ENCODE peak calls at places on chromosomes 13 and 19, in six cellular contexts. One of them, this sample, is unnamed.

GRCh38 chr13:88945793-88946192 is 1274.6 kb downstream of the SLITRK5 start:
- DNase-seq in IMR-90: no peak
- DNase-seq in H1: no peak
- DNase-seq in mesendoderm: no peak
- DNase-seq in neuronal stem cell: no peak
- DNase-seq in H9: no peak
- DNase-seq in this sample: no peak

GRCh38 chr13:23722726-23723453 is 152.7 kb downstream of the TNFRSF19 start:
- DNase-seq in IMR-90: no peak
- DNase-seq in neuronal stem cell: no peak
- DNase-seq in H1: no peak
- DNase-seq in H9: no peak
- DNase-seq in mesendoderm: no peak
- DNase-seq in this sample: no peak

GRCh38 chr19:58434217-58434616 is 5.7 kb downstream of the ZNF132 start:
- DNase-seq in H1: no peak
- DNase-seq in IMR-90: peak
- DNase-seq in neuronal stem cell: no peak
- DNase-seq in mesendoderm: no peak
- DNase-seq in H9: no peak
- DNase-seq in this sample: no peak

GRCh38 chr13:40664100-40665060 is 2.1 kb downstream of the FOXO1 start:
- DNase-seq in H1: peak
- DNase-seq in IMR-90: no peak
- DNase-seq in neuronal stem cell: peak
- DNase-seq in H9: peak
- DNase-seq in mesendoderm: peak
- DNase-seq in this sample: peak

GRCh38 chr19:39949026-39949747 is 14.8 kb upstream of the FCGBP start:
- DNase-seq in neuronal stem cell: no peak
- DNase-seq in H1: no peak
- DNase-seq in H9: no peak
- DNase-seq in mesendoderm: no peak
- DNase-seq in IMR-90: no peak
- DNase-seq in this sample: no peak

GRCh38 chr13:43964698-43965097 is 85.0 kb downstream of the LACC1 start:
- DNase-seq in H1: no peak
- DNase-seq in neuronal stem cell: no peak
- DNase-seq in mesendoderm: peak
- DNase-seq in H9: no peak
- DNase-seq in IMR-90: no peak
- DNase-seq in this sample: no peak

GRCh38 chr19:35615036-35615435 is 2.5 kb downstream of the HAUS5 start:
- DNase-seq in neuronal stem cell: no peak
- DNase-seq in H1: no peak
- DNase-seq in H9: no peak
- DNase-seq in IMR-90: no peak
- DNase-seq in mesendoderm: no peak
- DNase-seq in this sample: no peak

GRCh38 chr19:30896551-30896950 is 452.7 kb downstream of the TSHZ3 start:
- DNase-seq in IMR-90: no peak
- DNase-seq in mesendoderm: peak
- DNase-seq in neuronal stem cell: no peak
- DNase-seq in H1: no peak
- DNase-seq in H9: peak
- DNase-seq in this sample: no peak

GRCh38 chr19:38868551-38868950 is 9.5 kb downstream of the RINL start:
- DNase-seq in H1: no peak
- DNase-seq in mesendoderm: peak
- DNase-seq in neuronal stem cell: no peak
- DNase-seq in H9: no peak
- DNase-seq in IMR-90: no peak
- DNase-seq in this sample: no peak

GRCh38 chr13:49649244-49649962 is 21.1 kb downstream of the ARL11 start:
- DNase-seq in IMR-90: peak
- DNase-seq in H1: no peak
- DNase-seq in neuronal stem cell: no peak
- DNase-seq in mesendoderm: peak
- DNase-seq in H9: no peak
- DNase-seq in this sample: peak

GRCh38 chr13:25347156-25347555 is 24.6 kb upstream of the ATP8A2 start:
- DNase-seq in mesendoderm: peak
- DNase-seq in IMR-90: no peak
- DNase-seq in H1: no peak
- DNase-seq in neuronal stem cell: no peak
- DNase-seq in H9: peak
- DNase-seq in this sample: no peak

GRCh38 chr13:101013245-101013644 is 338.6 kb upstream of the TMTC4 start:
- DNase-seq in IMR-90: no peak
- DNase-seq in mesendoderm: no peak
- DNase-seq in H1: no peak
- DNase-seq in neuronal stem cell: no peak
- DNase-seq in H9: no peak
- DNase-seq in this sample: no peak

GRCh38 chr13:98675837-98676236 is 76.6 kb downstream of the SLC15A1 start:
- DNase-seq in H1: no peak
- DNase-seq in neuronal stem cell: no peak
- DNase-seq in IMR-90: no peak
- DNase-seq in mesendoderm: no peak
- DNase-seq in H9: no peak
- DNase-seq in this sample: no peak

GRCh38 chr13:69291292-69291906 is 816.2 kb upstream of the ATXN8OS start:
- DNase-seq in mesendoderm: peak
- DNase-seq in H1: no peak
- DNase-seq in H9: no peak
- DNase-seq in neuronal stem cell: no peak
- DNase-seq in IMR-90: no peak
- DNase-seq in this sample: no peak

GRCh38 chr19:32041681-32042292 is 303.6 kb upstream of the ZNF507 start:
- DNase-seq in IMR-90: peak
- DNase-seq in H1: peak
- DNase-seq in mesendoderm: peak
- DNase-seq in H9: peak
- DNase-seq in neuronal stem cell: peak
- DNase-seq in this sample: peak

GRCh38 chr19:44552324-44552723 is 22.8 kb upstream of the CEACAM20 start:
- DNase-seq in neuronal stem cell: no peak
- DNase-seq in H1: peak
- DNase-seq in IMR-90: no peak
- DNase-seq in H9: peak
- DNase-seq in mesendoderm: peak
- DNase-seq in this sample: peak

GRCh38 chr19:39398297-39398864 is 7.2 kb downstream of the MED29 start:
- DNase-seq in H1: no peak
- DNase-seq in neuronal stem cell: no peak
- DNase-seq in IMR-90: peak
- DNase-seq in mesendoderm: no peak
- DNase-seq in H9: no peak
- DNase-seq in this sample: peak

GRCh38 chr19:18399008-18399407 is 1.6 kb upstream of the LRRC25 start:
- DNase-seq in neuronal stem cell: no peak
- DNase-seq in H9: no peak
- DNase-seq in mesendoderm: no peak
- DNase-seq in H1: no peak
- DNase-seq in IMR-90: peak
- DNase-seq in this sample: peak

GRCh38 chr13:53200498-53201453 is 172.2 kb downstream of the OLFM4 start:
- DNase-seq in IMR-90: peak
- DNase-seq in mesendoderm: peak
- DNase-seq in neuronal stem cell: peak
- DNase-seq in H1: peak
- DNase-seq in H9: peak
- DNase-seq in this sample: peak

DNA sequence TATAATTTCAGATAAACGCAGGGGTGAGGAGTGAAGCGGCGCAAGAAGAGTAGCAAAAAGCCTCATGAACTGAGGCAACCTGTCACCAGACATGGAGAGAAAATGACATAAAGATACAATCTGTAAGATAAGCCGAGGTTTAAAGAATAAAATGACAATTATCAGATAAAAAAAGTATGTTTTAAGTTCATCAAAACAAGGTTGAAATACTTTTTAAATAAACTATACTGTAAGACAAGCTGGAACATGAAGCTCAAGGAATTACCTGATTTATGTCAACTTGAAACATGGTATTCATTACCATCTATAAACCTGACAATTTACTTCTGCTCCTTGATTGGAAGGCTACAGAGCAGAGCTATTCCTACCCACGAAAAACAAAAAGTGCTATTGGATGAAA is 61.6 kb downstream of the MYCBP2 start:
- DNase-seq in IMR-90: no peak
- DNase-seq in mesendoderm: no peak
- DNase-seq in H1: no peak
- DNase-seq in H9: no peak
- DNase-seq in neuronal stem cell: no peak
- DNase-seq in this sample: no peak
- H3K4me2 ChIP-seq in IMR-90: no peak
- H3K4me2 ChIP-seq in mesendoderm: no peak
- H3K4me2 ChIP-seq in H1: no peak
- H3K4me2 ChIP-seq in H9: no peak
- H3K4me2 ChIP-seq in neuronal stem cell: no peak
- H3K4me2 ChIP-seq in this sample: no peak

DNA sequence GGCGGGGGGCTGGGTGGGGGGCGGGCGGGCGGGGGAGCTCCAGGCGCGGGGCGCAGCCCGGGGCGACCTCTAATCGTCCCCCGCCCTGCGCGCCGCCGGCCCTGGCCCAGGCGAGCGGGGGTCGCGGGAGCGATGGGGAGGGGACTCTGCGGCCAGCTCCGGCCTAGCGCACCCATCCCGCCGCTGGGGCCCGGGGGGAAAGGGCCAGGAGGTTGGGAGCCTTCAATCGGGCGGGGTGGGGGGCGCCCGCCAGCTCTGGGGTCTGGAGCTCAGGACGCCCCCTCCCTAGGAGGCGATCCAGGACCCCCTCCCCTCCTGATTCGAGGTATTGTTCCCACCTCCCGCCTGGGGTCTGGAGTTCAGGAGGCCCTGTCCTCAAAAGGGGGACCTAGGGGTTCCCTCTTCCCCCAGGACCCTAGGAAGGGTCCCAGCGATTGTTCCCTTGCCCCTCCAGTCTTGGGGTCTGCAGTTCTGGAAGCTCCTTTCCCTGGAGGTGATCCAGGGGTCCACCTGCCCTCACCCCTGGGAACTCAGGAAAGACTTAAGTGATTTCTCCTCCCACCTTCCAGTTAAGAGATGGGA is 469 bp downstream of the ZNF358 start:
- DNase-seq in neuronal stem cell: no peak
- DNase-seq in mesendoderm: no peak
- DNase-seq in IMR-90: no peak
- DNase-seq in H1: peak
- DNase-seq in H9: no peak
- DNase-seq in this sample: no peak
- H4K8ac ChIP-seq in neuronal stem cell: no peak
- H4K8ac ChIP-seq in mesendoderm: peak
- H4K8ac ChIP-seq in IMR-90: peak
- H4K8ac ChIP-seq in H1: peak
- H4K8ac ChIP-seq in H9: no peak
- H4K8ac ChIP-seq in this sample: peak

GRCh38 chr19:42048992-42049391 is 21.0 kb downstream of the GRIK5 start:
- DNase-seq in H9: no peak
- DNase-seq in mesendoderm: no peak
- DNase-seq in IMR-90: no peak
- DNase-seq in H1: no peak
- DNase-seq in neuronal stem cell: no peak
- DNase-seq in this sample: peak

GRCh38 chr19:42052241-42052863 is 17.7 kb downstream of the GRIK5 start:
- DNase-seq in H9: no peak
- DNase-seq in H1: no peak
- DNase-seq in mesendoderm: no peak
- DNase-seq in neuronal stem cell: no peak
- DNase-seq in IMR-90: no peak
- DNase-seq in this sample: no peak

GRCh38 chr19:42051166-42052115 is 18.6 kb downstream of the GRIK5 start:
- DNase-seq in H1: no peak
- DNase-seq in mesendoderm: no peak
- DNase-seq in IMR-90: no peak
- DNase-seq in H9: no peak
- DNase-seq in neuronal stem cell: no peak
- DNase-seq in this sample: no peak

GRCh38 chr19:42054205-42054604 is 15.8 kb downstream of the GRIK5 start:
- DNase-seq in neuronal stem cell: no peak
- DNase-seq in H9: no peak
- DNase-seq in mesendoderm: no peak
- DNase-seq in H1: no peak
- DNase-seq in IMR-90: no peak
- DNase-seq in this sample: no peak

GRCh38 chr19:42053037-42053935 is 16.7 kb downstream of the GRIK5 start:
- DNase-seq in neuronal stem cell: no peak
- DNase-seq in H9: no peak
- DNase-seq in H1: no peak
- DNase-seq in IMR-90: no peak
- DNase-seq in mesendoderm: no peak
- DNase-seq in this sample: no peak
- H3K4me2 ChIP-seq in neuronal stem cell: no peak
- H3K4me2 ChIP-seq in H9: no peak
- H3K4me2 ChIP-seq in H1: no peak
- H3K4me2 ChIP-seq in IMR-90: no peak
- H3K4me2 ChIP-seq in mesendoderm: no peak
- H3K4me2 ChIP-seq in this sample: no peak

GRCh38 chr19:14786421-14786851 is 8.1 kb upstream of the ADGRE2 start:
- DNase-seq in neuronal stem cell: peak
- DNase-seq in H9: peak
- DNase-seq in H1: peak
- DNase-seq in mesendoderm: peak
- DNase-seq in IMR-90: no peak
- DNase-seq in this sample: no peak
- H4K8ac ChIP-seq in neuronal stem cell: no peak
- H4K8ac ChIP-seq in H9: no peak
- H4K8ac ChIP-seq in H1: peak
- H4K8ac ChIP-seq in mesendoderm: no peak
- H4K8ac ChIP-seq in IMR-90: no peak
- H4K8ac ChIP-seq in this sample: no peak

DNA sequence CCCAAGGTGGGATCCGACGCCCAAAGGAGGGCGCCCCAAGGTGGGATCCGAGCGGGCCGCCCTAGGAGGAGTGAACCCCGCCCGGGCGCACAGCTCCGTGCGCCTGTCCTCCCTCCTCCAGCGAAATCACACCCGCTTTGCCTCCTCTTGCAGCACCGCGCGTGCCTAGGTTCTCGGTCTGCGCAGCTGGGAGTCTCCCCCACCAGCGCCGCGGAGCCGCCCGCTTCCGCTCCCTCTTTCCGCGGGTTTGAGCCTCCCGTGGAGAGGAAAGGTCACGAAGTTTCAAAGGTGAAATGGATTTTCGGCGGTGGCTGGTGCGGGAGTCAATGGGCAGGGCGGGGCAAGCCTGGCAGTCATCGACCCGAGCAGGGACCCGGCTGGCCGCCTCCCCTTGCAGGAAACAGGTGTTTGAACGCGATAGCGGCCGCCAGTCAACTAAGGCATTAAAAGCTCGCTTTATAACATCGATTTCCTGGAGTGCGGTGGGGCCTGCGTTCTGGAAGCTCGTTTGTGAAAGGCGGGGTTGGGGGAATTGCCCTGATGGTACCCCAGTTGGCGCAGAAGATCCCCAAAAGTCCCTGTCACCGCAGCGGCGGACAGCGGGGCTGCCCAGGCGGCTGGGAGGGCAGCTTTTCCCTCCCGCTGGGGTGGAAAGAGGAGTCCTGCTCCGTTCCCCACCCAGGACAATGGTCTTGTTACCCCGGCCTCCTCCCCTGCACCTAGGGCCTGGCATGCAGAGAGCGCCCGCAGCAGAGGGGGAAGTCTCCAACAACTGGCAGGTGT is 9.0 kb upstream of the SOX1 start:
- DNase-seq in IMR-90: no peak
- DNase-seq in H1: peak
- DNase-seq in mesendoderm: no peak
- DNase-seq in H9: peak
- DNase-seq in neuronal stem cell: no peak
- DNase-seq in this sample: no peak
- H3K4me2 ChIP-seq in IMR-90: no peak
- H3K4me2 ChIP-seq in H1: peak
- H3K4me2 ChIP-seq in mesendoderm: no peak
- H3K4me2 ChIP-seq in H9: peak
- H3K4me2 ChIP-seq in neuronal stem cell: peak
- H3K4me2 ChIP-seq in this sample: no peak